ENCODE peak calls at places on chromosomes 16 and 17, in nine cellular contexts. Y, R, V, X, A, U, K, F and D are unnamed samples.

GRCh38 chr17:36001862-36002603 is 680 bp upstream of the CCL15 start:
- DNase-seq in Y (no peak), R (no peak), V (peak; percentile 55), X (no peak), A (no peak), U (no peak), K (no peak), F (no peak), D (no peak)

GRCh38 chr17:19720631-19721426 is 4.4 kb upstream of the SLC47A2 start:
- DNase-seq in Y (no peak), R (no peak), V (peak; percentile 34), X (no peak), A (no peak), U (no peak), K (no peak), F (no peak), D (no peak)

GRCh38 chr16:17503331-17503730 is 32.6 kb upstream of the XYLT1 start:
- DNase-seq in Y (no peak), R (no peak), V (no peak), X (no peak), A (no peak), U (no peak), K (no peak), F (no peak), D (no peak)

GRCh38 chr17:10614536-10615155 is 42.5 kb downstream of the MYH3 start:
- DNase-seq in Y (no peak), R (no peak), V (no peak), X (peak; percentile 79), A (peak; percentile 59), U (peak; percentile 51), K (peak; percentile 17), F (no peak), D (peak; percentile 26)

GRCh38 chr17:61833536-61834203 is 29.7 kb downstream of the BRIP1 start:
- DNase-seq in Y (peak; percentile 11), R (no peak), V (no peak), X (peak; percentile 86), A (no peak), U (no peak), K (no peak), F (no peak), D (no peak)

GRCh38 chr16:65274576-65274975 is 152.7 kb upstream of the CDH11 start:
- DNase-seq in Y (no peak), R (no peak), V (no peak), X (no peak), A (no peak), U (no peak), K (no peak), F (no peak), D (no peak)

GRCh38 chr17:35373532-35373983 is at the start of gene SLFN11:
- DNase-seq in Y (peak; percentile 85), R (peak; percentile 72), V (peak; percentile 91), X (peak; percentile 16), A (peak; percentile 88), U (peak; percentile 82), K (peak; percentile 39), F (peak; percentile 27), D (peak; percentile 64)

GRCh38 chr16:67862623-67863583 is 9.9 kb upstream of the EDC4 start:
- DNase-seq in Y (no peak), R (no peak), V (no peak), X (no peak), A (no peak), U (no peak), K (no peak), F (no peak), D (no peak)

GRCh38 chr16:24045641-24046040 is 209.9 kb downstream of the PRKCB start:
- DNase-seq in Y (no peak), R (no peak), V (no peak), X (peak; percentile 80), A (no peak), U (no peak), K (no peak), F (no peak), D (no peak)